ENCODE peak calls at places on chromosome 1, in ten cellular contexts. S is NCI-H774; D is ovary; X is bronchial epithelial cell; C is KBM-7; J is CD8-positive, alpha-beta memory T cell; I is dorsolateral prefrontal cortex; M is Calu3; Z is retina; Q is HuH-7. O is an unnamed sample.

GRCh38 chr1:10980094-10980577 is 32.3 kb upstream of the TARDBP start:
- DNase-seq in S (no peak), D (peak; percentile 27), X (peak; percentile 57), C (no peak), J (no peak), I (peak; percentile 80), M (peak; percentile 82), Z (peak; percentile 74), Q (no peak), O (no peak)

GRCh38 chr1:85363102-85363501 is 86.7 kb upstream of the BCL10 start:
- DNase-seq in S (no peak), D (no peak), X (no peak), C (no peak), J (no peak), I (no peak), M (no peak), Z (no peak), Q (no peak), O (no peak)

GRCh38 chr1:28517649-28517999 is 11.8 kb downstream of the RCC1 start:
- DNase-seq in S (no peak), D (no peak), X (no peak), C (no peak), J (no peak), I (no peak), M (no peak), Z (no peak), Q (no peak), O (no peak)

GRCh38 chr1:53186533-53186932 is 10.1 kb upstream of the CPT2 start:
- DNase-seq in S (no peak), D (no peak), X (no peak), C (no peak), J (no peak), I (no peak), M (no peak), Z (no peak), Q (no peak), O (no peak)

GRCh38 chr1:94043738-94044289 is 77.1 kb downstream of the ABCA4 start:
- DNase-seq in S (no peak), D (no peak), X (no peak), C (no peak), J (no peak), I (no peak), M (no peak), Z (no peak), Q (no peak), O (no peak)

GRCh38 chr1:43482240-43482639 is 28.5 kb upstream of the HYI start:
- DNase-seq in S (no peak), D (no peak), X (no peak), C (no peak), J (no peak), I (no peak), M (no peak), Z (no peak), Q (no peak), O (no peak)

GRCh38 chr1:163467291-163467690 is 145.5 kb downstream of the NUF2 start:
- DNase-seq in S (no peak), D (no peak), X (no peak), C (no peak), J (no peak), I (no peak), M (no peak), Z (no peak), Q (no peak), O (no peak)

GRCh38 chr1:240496356-240496755 is 115.6 kb downstream of the GREM2 start:
- DNase-seq in S (no peak), D (no peak), X (no peak), C (no peak), J (no peak), I (no peak), M (no peak), Z (no peak), Q (no peak), O (no peak)

GRCh38 chr1:17795836-17796645 is 40.9 kb downstream of the ACTL8 start:
- DNase-seq in S (no peak), D (no peak), X (no peak), C (no peak), J (no peak), I (no peak), M (no peak), Z (no peak), Q (no peak), O (peak; percentile 43)

GRCh38 chr1:160291248-160292220 is 6.6 kb upstream of the PEX19 start:
- DNase-seq in S (peak; percentile 46), D (peak; percentile 48), X (peak; percentile 70), C (peak; percentile 86), J (peak; percentile 79), I (peak; percentile 72), M (peak; percentile 75), Z (peak; percentile 79), Q (peak; percentile 58), O (peak; percentile 75)

GRCh38 chr1:4652631-4653327 is 1.6 kb upstream of the AJAP1 start:
- DNase-seq in S (peak; percentile 1), D (peak; percentile 57), X (no peak), C (peak; percentile 52), J (peak; percentile 54), I (peak; percentile 79), M (peak; percentile 28), Z (peak; percentile 88), Q (peak; percentile 85), O (peak; percentile 63)

GRCh38 chr1:28751315-28752056 is 14.7 kb downstream of the YTHDF2 start:
- DNase-seq in S (no peak), D (no peak), X (peak; percentile 50), C (no peak), J (no peak), I (no peak), M (no peak), Z (no peak), Q (no peak), O (no peak)

GRCh38 chr1:64875101-64875500 is 91.2 kb downstream of the JAK1 start:
- DNase-seq in S (no peak), D (no peak), X (no peak), C (no peak), J (no peak), I (no peak), M (no peak), Z (no peak), Q (no peak), O (no peak)